ENCODE peak calls at places on chromosomes 3 and 15, in nine cellular contexts. A is Peyer's patch, L is IMR-90, I is A549, W is uterus, K is breast epithelium, F is heart left ventricle, S is sigmoid colon, C is body of pancreas. V is an unnamed sample. For H3K4me1, the result is how much of the 10 kb centered on the place peaks cover.

GRCh38 chr3:52381623-52382022 is 63.3 kb downstream of the SEMA3G start:
- DNase-seq in C (no peak), I (no peak), L (no peak), S (no peak), K (no peak), F (no peak), A (no peak), W (no peak), V (no peak)

GRCh38 chr3:152104847-152105415 is 163.8 kb upstream of the MBNL1 start:
- DNase-seq in S (no peak), F (no peak), I (no peak), C (no peak), W (no peak), A (no peak), K (no peak), L (no peak), V (no peak)

GRCh38 chr15:101499863-101500713 is 10.6 kb upstream of the PCSK6 start:
- DNase-seq in F (peak), L (no peak), A (no peak), C (peak), I (no peak), K (no peak), W (no peak), S (peak), V (peak)

GRCh38 chr3:16071246-16071645 is 103.2 kb upstream of the GALNT15 start:
- DNase-seq in K (no peak), F (no peak), S (no peak), L (no peak), C (no peak), W (no peak), A (no peak), I (no peak), V (no peak)

GRCh38 chr3:108527109-108527508 is 16.7 kb upstream of the MYH15 start:
- DNase-seq in S (no peak), C (no peak), A (no peak), W (no peak), F (no peak), K (no peak), L (no peak), I (no peak), V (no peak)

GRCh38 chr15:91867581-91868026 is 14.1 kb downstream of the SLCO3A1 start:
- DNase-seq in A (no peak), I (peak), C (peak), S (peak), W (peak), K (peak), L (peak), F (peak), V (peak)

GRCh38 chr15:90266485-90266884 is 1.0 kb downstream of the NGRN start:
- DNase-seq in K (no peak), I (no peak), A (no peak), C (peak), L (peak), F (no peak), W (no peak), S (no peak), V (peak)

GRCh38 chr3:138367912-138368311 is 19.5 kb downstream of the MRAS start:
- DNase-seq in C (peak), K (no peak), A (no peak), S (peak), L (peak), W (peak), F (peak), I (no peak), V (no peak)

GRCh38 chr15:78507831-78508160 is 419 bp downstream of the HYKK start:
- DNase-seq in K (no peak), F (no peak), I (no peak), C (no peak), A (no peak), L (no peak), W (no peak), S (peak), V (no peak)

GRCh38 chr3:194270627-194271458 is 80.3 kb downstream of the CPN2 start:
- DNase-seq in F (peak), W (peak), K (peak), C (peak), I (no peak), A (no peak), L (no peak), S (peak), V (peak)

GRCh38 chr3:32392530-32393302 is 1.1 kb downstream of the CMTM7 start:
- DNase-seq in I (peak), C (peak), L (peak), F (peak), K (peak), W (peak), S (peak), A (peak), V (peak)

GRCh38 chr3:58623961-58624360 is 42.6 kb downstream of the FAM3D start:
- DNase-seq in L (peak), W (no peak), C (no peak), K (no peak), S (no peak), I (no peak), A (no peak), F (no peak), V (no peak)

GRCh38 chr3:107431048-107431297 is 53.7 kb downstream of the CCDC54 start:
- DNase-seq in I (peak), W (no peak), K (peak), F (peak), C (no peak), L (peak), S (peak), A (peak), V (no peak)

GRCh38 chr3:37905346-37905745 is 43.7 kb downstream of the CTDSPL start:
- DNase-seq in K (no peak), C (no peak), S (no peak), A (no peak), F (no peak), I (no peak), W (no peak), L (no peak), V (no peak)

GRCh38 chr3:11878837-11879236 is 32.2 kb upstream of the TAMM41 start:
- DNase-seq in F (no peak), C (no peak), S (no peak), L (no peak), W (no peak), A (no peak), I (peak), K (no peak), V (no peak)

GRCh38 chr3:52792961-52793695 is 1.5 kb upstream of the ITIH3 start:
- DNase-seq in S (no peak), I (no peak), L (no peak), C (no peak), A (no peak), K (no peak), F (no peak), W (no peak), V (no peak)

GRCh38 chr15:28923726-28924280 is 38.0 kb downstream of the APBA2 start:
- DNase-seq in L (no peak), F (no peak), C (no peak), W (no peak), I (no peak), A (no peak), S (peak), K (no peak), V (no peak)
- H3K4me1 ChIP-seq in L (under half), F (under half), C (under half), W (under half), I (under half), A (under half), S (under half), K (under half), V (under half)

GRCh38 chr15:40930430-40931299 is 1.5 kb downstream of the DLL4 start:
- DNase-seq in I (peak), L (peak), C (peak), S (no peak), F (peak), A (no peak), W (peak), K (no peak), V (no peak)

GRCh38 chr15:40929730-40930429 is 740 bp downstream of the DLL4 start:
- DNase-seq in L (peak), F (peak), A (no peak), K (no peak), C (peak), I (peak), W (no peak), S (no peak), V (peak)

GRCh38 chr15:40927497-40928346 is 1.4 kb upstream of the DLL4 start:
- DNase-seq in A (no peak), K (no peak), L (no peak), W (no peak), C (no peak), I (no peak), S (no peak), F (peak), V (no peak)

GRCh38 chr15:40928351-40928974 is 677 bp upstream of the DLL4 start:
- DNase-seq in A (peak), K (no peak), L (no peak), C (peak), W (no peak), I (no peak), S (no peak), F (peak), V (no peak)

GRCh38 chr15:40928975-40929729 is at the start of gene DLL4:
- DNase-seq in A (no peak), W (peak), K (peak), F (peak), C (peak), L (peak), S (no peak), I (peak), V (peak)
- TF ChIP-seq POLR2A in A (peak), W (peak), K (peak), F (peak), C (peak), L (peak), S (no peak), I (peak), V (no peak)

DNA sequence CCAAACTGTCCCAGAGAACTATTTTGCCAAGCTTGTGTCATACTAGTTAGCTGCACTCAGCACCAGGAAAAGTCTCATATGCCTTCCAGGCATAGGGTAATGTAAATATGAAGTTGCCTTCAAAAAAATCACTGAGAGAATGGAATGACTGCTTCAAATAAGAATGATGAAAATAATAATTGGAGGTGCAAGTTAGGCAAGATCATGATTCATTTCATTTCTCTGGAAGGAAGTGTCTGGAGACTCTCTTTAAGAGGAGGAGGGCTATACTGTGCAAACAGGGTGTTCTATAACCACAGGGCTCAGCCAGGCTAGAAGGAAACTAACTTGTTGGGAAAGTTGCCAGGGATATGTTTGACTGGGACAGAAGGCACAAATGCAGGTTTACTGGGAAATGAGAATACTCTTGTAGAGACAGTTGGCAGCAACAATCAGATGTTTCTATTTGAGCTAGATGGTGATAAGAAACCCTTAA is 4.3 kb downstream of the SIDT1 start:
- DNase-seq in S (no peak), A (no peak), I (peak), L (no peak), F (no peak), K (no peak), W (no peak), C (no peak), V (no peak)
- H3K4me3 ChIP-seq in S (no peak), A (no peak), I (no peak), L (no peak), F (no peak), K (no peak), W (no peak), C (no peak), V (no peak)

GRCh38 chr3:140950154-140950553 is 8.5 kb downstream of the SLC25A36 start:
- DNase-seq in K (no peak), S (no peak), L (no peak), C (no peak), F (no peak), I (no peak), W (no peak), A (no peak), V (no peak)

GRCh38 chr3:140943781-140944547 is 2.3 kb downstream of the SLC25A36 start:
- DNase-seq in L (no peak), C (no peak), W (no peak), K (no peak), A (no peak), S (no peak), I (no peak), F (no peak), V (no peak)

GRCh38 chr3:140953028-140953960 is 11.7 kb downstream of the SLC25A36 start:
- DNase-seq in W (no peak), S (no peak), L (peak), K (no peak), F (no peak), A (no peak), C (no peak), I (peak), V (no peak)

GRCh38 chr3:140954576-140954975 is 12.9 kb downstream of the SLC25A36 start:
- DNase-seq in K (no peak), W (no peak), L (no peak), A (no peak), S (no peak), I (no peak), F (no peak), C (no peak), V (no peak)

DNA sequence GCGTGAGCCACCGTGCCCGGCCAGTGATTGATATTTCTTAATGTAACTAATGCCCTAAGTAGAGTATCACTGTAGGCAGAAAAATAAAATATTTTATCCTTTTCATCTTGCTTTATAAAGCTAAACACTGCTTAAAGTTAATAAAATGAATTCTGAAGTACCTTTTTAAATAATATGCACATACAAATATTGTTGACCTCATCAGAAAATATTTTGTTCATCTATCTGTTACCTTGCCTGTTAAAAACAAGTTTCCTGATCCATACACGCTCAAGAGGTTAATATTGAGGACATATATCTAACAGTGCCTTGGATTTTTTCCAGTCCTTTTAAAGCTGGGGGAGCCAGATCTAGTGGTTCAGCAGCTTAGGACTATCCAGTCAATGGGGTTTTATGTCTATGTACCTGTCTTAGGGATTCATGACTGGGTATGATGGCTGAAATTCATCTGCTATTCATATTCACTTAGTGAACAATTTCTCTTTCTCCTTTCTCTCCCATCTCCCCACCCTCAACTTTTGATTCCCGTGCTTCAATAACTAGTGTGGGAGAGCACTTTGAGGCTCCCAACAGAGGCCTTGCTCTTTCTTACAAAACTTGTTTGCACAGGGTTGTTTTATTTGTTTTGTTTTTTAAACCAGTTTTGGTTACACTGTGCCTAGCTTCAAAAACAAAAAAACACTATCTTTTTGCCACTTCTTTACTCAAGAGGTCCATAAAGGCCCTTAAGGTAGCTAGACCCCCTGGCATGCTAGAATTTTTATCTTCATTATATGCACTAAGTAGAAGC is 7.0 kb downstream of the SLC25A36 start:
- DNase-seq in K (no peak), F (no peak), L (no peak), A (no peak), W (no peak), C (no peak), I (no peak), S (no peak), V (no peak)
- H3K4me1 ChIP-seq in K (under half), F (under half), L (under half), A (under half), W (under half), C (half or more), I (half or more), S (under half), V (half or more)

GRCh38 chr15:79896634-79897379 is at the start of gene MTHFS:
- DNase-seq in S (peak), L (peak), I (peak), K (peak), W (peak), C (peak), A (peak), F (peak), V (peak)
- TF ChIP-seq POLR2A in S (no peak), L (peak), I (peak), K (no peak), W (peak), C (peak), A (peak), F (peak), V (no peak)

GRCh38 chr3:30082652-30083051 is 523.7 kb upstream of the TGFBR2 start:
- DNase-seq in W (no peak), A (no peak), F (no peak), L (no peak), K (no peak), C (no peak), S (no peak), I (no peak), V (no peak)

GRCh38 chr3:30083315-30083714 is 523.1 kb upstream of the TGFBR2 start:
- DNase-seq in K (no peak), C (no peak), L (no peak), F (no peak), A (no peak), I (no peak), W (no peak), S (no peak), V (no peak)

GRCh38 chr3:30084971-30085403 is 521.4 kb upstream of the TGFBR2 start:
- DNase-seq in S (no peak), K (no peak), A (no peak), F (no peak), I (no peak), C (no peak), W (no peak), L (no peak), V (no peak)

GRCh38 chr3:30084304-30084703 is 522.1 kb upstream of the TGFBR2 start:
- DNase-seq in K (no peak), F (no peak), W (no peak), A (no peak), S (no peak), C (no peak), L (no peak), I (no peak), V (no peak)

DNA sequence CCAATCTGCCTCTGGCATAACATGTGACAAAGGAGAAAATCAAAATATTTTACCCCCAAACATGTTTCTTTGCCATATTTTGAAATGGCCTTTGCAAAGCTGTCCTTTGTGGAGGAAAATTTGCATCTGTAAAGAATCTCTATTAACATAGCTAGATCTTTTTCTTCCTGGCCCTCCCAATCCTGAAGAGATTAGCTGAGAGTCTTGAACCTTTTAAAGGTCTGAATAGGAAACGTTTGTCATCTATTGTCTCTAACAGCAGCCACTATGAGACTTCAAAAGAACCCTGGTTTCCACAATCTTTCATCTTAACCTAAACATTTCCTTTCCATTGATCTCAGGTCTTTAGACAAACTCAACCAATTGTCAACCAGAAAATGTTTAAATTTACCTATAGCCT is 520.9 kb upstream of the TGFBR2 start:
- DNase-seq in L (no peak), S (no peak), K (no peak), F (no peak), I (no peak), A (no peak), C (no peak), W (no peak), V (no peak)
- H3K4me3 ChIP-seq in L (no peak), S (no peak), K (no peak), F (no peak), I (no peak), A (no peak), C (no peak), W (no peak), V (no peak)

DNA sequence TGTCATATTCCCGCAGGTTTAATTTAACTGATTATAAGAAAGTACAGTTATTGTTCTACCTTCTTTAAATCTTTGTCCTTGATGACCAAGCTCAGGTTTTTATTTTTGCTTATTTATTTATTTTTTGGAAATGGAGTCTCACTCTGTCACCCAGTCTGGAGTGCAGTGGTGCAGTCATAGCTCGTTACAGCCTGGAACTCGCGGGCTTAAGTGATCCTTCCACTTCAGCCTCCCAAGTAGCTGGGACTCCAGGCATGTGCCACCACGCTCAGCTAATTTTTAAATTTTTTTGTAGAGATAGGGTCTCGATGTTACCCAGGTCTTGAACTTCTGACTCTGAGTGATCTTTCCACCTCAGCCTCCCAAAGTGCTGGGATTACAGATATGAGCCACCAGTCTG is 8.9 kb downstream of the USP3 start:
- DNase-seq in I (no peak), W (no peak), S (no peak), C (no peak), K (no peak), L (no peak), F (no peak), A (no peak), V (no peak)
- H3K4me1 ChIP-seq in I (half or more), W (under half), S (under half), C (half or more), K (under half), L (under half), F (half or more), A (under half), V (half or more)

DNA sequence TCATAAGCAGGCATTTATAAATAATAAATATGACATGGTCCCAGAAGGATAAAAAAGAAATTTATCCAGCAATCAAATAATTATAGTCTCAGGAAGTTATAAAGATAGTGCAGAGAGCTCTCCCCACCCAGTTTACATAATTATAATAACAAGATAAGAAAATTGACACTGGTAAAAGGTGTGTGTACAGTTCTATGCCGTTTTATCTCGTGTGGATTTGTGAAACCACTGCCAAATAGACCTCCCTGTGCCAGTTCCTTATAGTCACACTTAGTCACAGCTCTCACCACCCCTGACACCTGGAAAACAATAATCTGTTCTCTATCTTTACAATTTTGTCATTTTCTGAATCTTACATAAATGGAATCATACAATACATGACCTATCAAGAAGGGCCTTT is 320.1 kb downstream of the KBTBD8 start:
- DNase-seq in F (no peak), C (no peak), S (no peak), W (no peak), L (no peak), I (no peak), K (no peak), A (no peak), V (no peak)
- TF ChIP-seq POLR2A in F (no peak), C (no peak), S (no peak), W (no peak), L (no peak), I (no peak), K (no peak), A (no peak), V (no peak)

GRCh38 chr3:105842449-105842848 is 26.4 kb downstream of the CBLB start:
- DNase-seq in W (no peak), L (no peak), C (no peak), A (no peak), F (no peak), I (no peak), K (no peak), S (no peak), V (no peak)

GRCh38 chr3:105842943-105843342 is 25.9 kb downstream of the CBLB start:
- DNase-seq in C (no peak), L (peak), A (no peak), W (no peak), K (no peak), S (no peak), I (no peak), F (no peak), V (no peak)

GRCh38 chr3:105845488-105845887 is 23.3 kb downstream of the CBLB start:
- DNase-seq in A (no peak), S (no peak), I (no peak), C (no peak), W (no peak), F (no peak), L (no peak), K (no peak), V (no peak)

GRCh38 chr3:105844713-105845112 is 24.1 kb downstream of the CBLB start:
- DNase-seq in S (no peak), K (no peak), F (no peak), A (no peak), C (no peak), I (no peak), L (no peak), W (no peak), V (no peak)

GRCh38 chr3:105843895-105844500 is 24.8 kb downstream of the CBLB start:
- DNase-seq in L (no peak), I (no peak), S (no peak), F (no peak), A (no peak), W (no peak), C (no peak), K (no peak), V (no peak)
- H3K4me3 ChIP-seq in L (no peak), I (no peak), S (no peak), F (no peak), A (no peak), W (no peak), C (no peak), K (no peak), V (no peak)